ENCODE peak calls at places on chromosomes 13 and 19, in nine cellular contexts. One of them, this sample, is unnamed.

GRCh38 chr19:611506-611869 is 21.8 kb downstream of the HCN2 start:
- DNase-seq in IMR-90: peak; percentile 96
- DNase-seq in upper lobe of left lung: no peak
- DNase-seq in testis: no peak
- DNase-seq in GM12878: no peak
- DNase-seq in breast epithelium: no peak
- DNase-seq in A549: no peak
- DNase-seq in Peyer's patch: no peak
- DNase-seq in tibial nerve: no peak
- DNase-seq in this sample: no peak

GRCh38 chr19:47613165-47614146 is 4.5 kb downstream of the BICRA start:
- DNase-seq in tibial nerve: no peak
- DNase-seq in GM12878: no peak
- DNase-seq in Peyer's patch: no peak
- DNase-seq in A549: no peak
- DNase-seq in testis: no peak
- DNase-seq in IMR-90: peak; percentile 70
- DNase-seq in upper lobe of left lung: no peak
- DNase-seq in breast epithelium: no peak
- DNase-seq in this sample: no peak

GRCh38 chr13:95552539-95553270 is at the start of gene CLDN10:
- DNase-seq in A549: peak; percentile 24
- DNase-seq in GM12878: no peak
- DNase-seq in tibial nerve: no peak
- DNase-seq in IMR-90: no peak
- DNase-seq in upper lobe of left lung: peak; percentile 75
- DNase-seq in breast epithelium: no peak
- DNase-seq in Peyer's patch: no peak
- DNase-seq in testis: peak; percentile 26
- DNase-seq in this sample: no peak

GRCh38 chr19:17216058-17216670 is 1.0 kb downstream of the USE1 start:
- DNase-seq in testis: no peak
- DNase-seq in IMR-90: no peak
- DNase-seq in breast epithelium: no peak
- DNase-seq in A549: no peak
- DNase-seq in tibial nerve: no peak
- DNase-seq in GM12878: no peak
- DNase-seq in upper lobe of left lung: no peak
- DNase-seq in Peyer's patch: no peak
- DNase-seq in this sample: no peak

GRCh38 chr19:55486971-55487883 is 1.0 kb upstream of the SSC5D start:
- DNase-seq in IMR-90: peak; percentile 97
- DNase-seq in GM12878: no peak
- DNase-seq in tibial nerve: peak; percentile 57
- DNase-seq in breast epithelium: no peak
- DNase-seq in testis: peak; percentile 65
- DNase-seq in A549: peak; percentile 77
- DNase-seq in upper lobe of left lung: peak; percentile 46
- DNase-seq in Peyer's patch: no peak
- DNase-seq in this sample: no peak

GRCh38 chr13:38965281-38965680 is 25.4 kb downstream of the STOML3 start:
- DNase-seq in GM12878: no peak
- DNase-seq in breast epithelium: no peak
- DNase-seq in A549: no peak
- DNase-seq in upper lobe of left lung: no peak
- DNase-seq in tibial nerve: no peak
- DNase-seq in testis: no peak
- DNase-seq in Peyer's patch: no peak
- DNase-seq in IMR-90: no peak
- DNase-seq in this sample: no peak

GRCh38 chr13:105665284-105665683 is 870.2 kb downstream of the EFNB2 start:
- DNase-seq in GM12878: no peak
- DNase-seq in IMR-90: peak; percentile 54
- DNase-seq in Peyer's patch: no peak
- DNase-seq in breast epithelium: no peak
- DNase-seq in A549: no peak
- DNase-seq in tibial nerve: no peak
- DNase-seq in upper lobe of left lung: no peak
- DNase-seq in testis: no peak
- DNase-seq in this sample: no peak

GRCh38 chr13:87810391-87810801 is 139.2 kb downstream of the SLITRK5 start:
- DNase-seq in A549: peak; percentile 82
- DNase-seq in tibial nerve: no peak
- DNase-seq in GM12878: no peak
- DNase-seq in Peyer's patch: no peak
- DNase-seq in IMR-90: no peak
- DNase-seq in upper lobe of left lung: peak; percentile 31
- DNase-seq in testis: peak; percentile 18
- DNase-seq in breast epithelium: no peak
- DNase-seq in this sample: no peak

GRCh38 chr19:46732966-46733692 is 12.7 kb upstream of the FKRP start:
- DNase-seq in IMR-90: peak; percentile 44
- DNase-seq in Peyer's patch: no peak
- DNase-seq in A549: no peak
- DNase-seq in upper lobe of left lung: no peak
- DNase-seq in GM12878: no peak
- DNase-seq in tibial nerve: no peak
- DNase-seq in testis: peak; percentile 57
- DNase-seq in breast epithelium: no peak
- DNase-seq in this sample: no peak

GRCh38 chr19:21463449-21464105 is 41.8 kb upstream of the ZNF429 start:
- DNase-seq in testis: peak; percentile 95
- DNase-seq in A549: no peak
- DNase-seq in tibial nerve: no peak
- DNase-seq in IMR-90: no peak
- DNase-seq in Peyer's patch: no peak
- DNase-seq in breast epithelium: no peak
- DNase-seq in upper lobe of left lung: no peak
- DNase-seq in GM12878: no peak
- DNase-seq in this sample: no peak

GRCh38 chr13:46622013-46622917 is 69.3 kb downstream of the LRCH1 start:
- DNase-seq in Peyer's patch: no peak
- DNase-seq in A549: no peak
- DNase-seq in tibial nerve: no peak
- DNase-seq in testis: no peak
- DNase-seq in GM12878: no peak
- DNase-seq in breast epithelium: no peak
- DNase-seq in IMR-90: no peak
- DNase-seq in upper lobe of left lung: no peak
- DNase-seq in this sample: no peak

GRCh38 chr13:24392972-24393371 is 83.6 kb downstream of the C1QTNF9 start:
- DNase-seq in tibial nerve: no peak
- DNase-seq in GM12878: no peak
- DNase-seq in IMR-90: no peak
- DNase-seq in upper lobe of left lung: peak; percentile 37
- DNase-seq in A549: no peak
- DNase-seq in Peyer's patch: no peak
- DNase-seq in breast epithelium: no peak
- DNase-seq in testis: no peak
- DNase-seq in this sample: no peak

GRCh38 chr13:110371550-110372465 is 64.7 kb downstream of the COL4A2 start:
- DNase-seq in testis: peak; percentile 33
- DNase-seq in A549: peak; percentile 41
- DNase-seq in Peyer's patch: no peak
- DNase-seq in tibial nerve: no peak
- DNase-seq in upper lobe of left lung: peak; percentile 58
- DNase-seq in IMR-90: peak; percentile 50
- DNase-seq in GM12878: peak; percentile 40
- DNase-seq in breast epithelium: no peak
- DNase-seq in this sample: no peak

GRCh38 chr19:39430675-39431593 is 4.8 kb downstream of the RPS16 start:
- DNase-seq in testis: no peak
- DNase-seq in GM12878: no peak
- DNase-seq in breast epithelium: no peak
- DNase-seq in IMR-90: peak; percentile 100
- DNase-seq in upper lobe of left lung: no peak
- DNase-seq in A549: peak; percentile 100
- DNase-seq in tibial nerve: no peak
- DNase-seq in Peyer's patch: peak; percentile 75
- DNase-seq in this sample: no peak
- TF ChIP-seq POLR2A in testis: no peak
- TF ChIP-seq POLR2A in GM12878: peak; percentile 71
- TF ChIP-seq POLR2A in breast epithelium: no peak
- TF ChIP-seq POLR2A in IMR-90: peak; percentile 50
- TF ChIP-seq POLR2A in upper lobe of left lung: no peak
- TF ChIP-seq POLR2A in A549: peak; percentile 33
- TF ChIP-seq POLR2A in tibial nerve: no peak
- TF ChIP-seq POLR2A in Peyer's patch: no peak
- TF ChIP-seq POLR2A in this sample: no peak

DNA sequence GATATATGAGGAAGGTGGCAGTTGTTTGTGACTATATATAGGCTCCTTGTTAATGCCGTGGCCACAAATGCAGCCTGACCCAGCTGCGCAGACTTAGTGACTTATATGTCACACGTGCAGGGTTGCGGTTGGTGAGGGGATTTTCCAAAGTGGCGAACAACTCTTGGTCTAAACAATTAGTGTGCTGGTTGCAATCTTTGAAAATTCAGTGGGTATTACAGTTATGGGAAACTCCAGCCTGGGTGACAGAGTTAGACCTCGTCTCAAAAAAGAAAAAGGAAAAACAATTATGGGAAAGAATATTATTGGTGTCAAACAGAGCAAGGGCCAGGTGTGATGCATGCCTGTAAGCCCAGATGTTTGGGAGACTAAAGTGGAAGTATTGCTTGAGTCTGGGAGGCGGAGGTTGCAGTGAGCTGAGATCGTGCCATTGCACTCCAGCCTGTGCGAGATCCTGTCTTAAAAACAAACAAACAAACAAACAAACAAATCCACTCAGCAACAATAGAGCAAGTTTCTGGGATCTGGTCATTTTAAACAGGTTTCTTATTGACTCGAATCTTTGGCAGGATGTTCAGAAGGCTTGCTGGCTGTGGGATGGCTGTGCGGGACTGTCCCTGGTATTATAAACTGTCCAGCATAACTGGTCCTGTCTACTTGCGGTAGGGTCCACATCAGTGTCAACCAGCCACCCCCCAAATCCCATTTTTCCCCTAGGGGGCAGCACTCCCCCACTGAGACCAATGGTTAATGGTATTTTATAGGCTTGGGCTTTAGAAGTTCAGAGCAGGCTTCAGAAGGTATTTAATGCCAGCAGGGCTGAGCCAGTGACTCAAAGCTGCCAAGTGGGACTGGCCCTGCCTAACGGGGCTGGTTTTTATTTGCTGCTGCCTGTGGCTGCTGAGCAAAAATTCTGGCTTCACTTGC is 15.4 kb downstream of the RELB start:
- DNase-seq in testis: peak; percentile 55
- DNase-seq in A549: peak; percentile 78
- DNase-seq in breast epithelium: peak; percentile 69
- DNase-seq in IMR-90: peak; percentile 63
- DNase-seq in GM12878: peak; percentile 94
- DNase-seq in Peyer's patch: peak; percentile 84
- DNase-seq in upper lobe of left lung: no peak
- DNase-seq in tibial nerve: peak; percentile 21
- DNase-seq in this sample: no peak
- TF ChIP-seq CTCF in testis: peak; percentile 65
- TF ChIP-seq CTCF in A549: peak; percentile 84
- TF ChIP-seq CTCF in breast epithelium: peak; percentile 40
- TF ChIP-seq CTCF in IMR-90: peak; percentile 63
- TF ChIP-seq CTCF in GM12878: peak; percentile 74
- TF ChIP-seq CTCF in Peyer's patch: peak; percentile 56
- TF ChIP-seq CTCF in upper lobe of left lung: peak; percentile 41
- TF ChIP-seq CTCF in tibial nerve: peak; percentile 54
- TF ChIP-seq CTCF in this sample: peak; percentile 67

GRCh38 chr13:97318532-97318931 is 96.4 kb downstream of the MBNL2 start:
- DNase-seq in tibial nerve: no peak
- DNase-seq in testis: no peak
- DNase-seq in IMR-90: peak; percentile 34
- DNase-seq in breast epithelium: no peak
- DNase-seq in Peyer's patch: no peak
- DNase-seq in GM12878: no peak
- DNase-seq in A549: no peak
- DNase-seq in upper lobe of left lung: no peak
- DNase-seq in this sample: no peak
- H3K4me1 ChIP-seq in tibial nerve: no peaks in the 10 kb centered on the region
- H3K4me1 ChIP-seq in testis: peaks cover 7% of the 10 kb centered on the region
- H3K4me1 ChIP-seq in IMR-90: peaks cover 33% of the 10 kb centered on the region
- H3K4me1 ChIP-seq in breast epithelium: no peaks in the 10 kb centered on the region
- H3K4me1 ChIP-seq in Peyer's patch: no peaks in the 10 kb centered on the region
- H3K4me1 ChIP-seq in GM12878: no peaks in the 10 kb centered on the region
- H3K4me1 ChIP-seq in A549: peaks cover 21% of the 10 kb centered on the region
- H3K4me1 ChIP-seq in upper lobe of left lung: peaks cover 8% of the 10 kb centered on the region
- H3K4me1 ChIP-seq in this sample: peaks cover 24% of the 10 kb centered on the region

GRCh38 chr19:16127080-16127479 is 15.4 kb downstream of the RAB8A start:
- DNase-seq in upper lobe of left lung: no peak
- DNase-seq in tibial nerve: no peak
- DNase-seq in GM12878: no peak
- DNase-seq in breast epithelium: no peak
- DNase-seq in testis: no peak
- DNase-seq in A549: no peak
- DNase-seq in Peyer's patch: no peak
- DNase-seq in IMR-90: no peak
- DNase-seq in this sample: no peak
- TF ChIP-seq POLR2A in upper lobe of left lung: no peak
- TF ChIP-seq POLR2A in tibial nerve: no peak
- TF ChIP-seq POLR2A in GM12878: no peak
- TF ChIP-seq POLR2A in breast epithelium: no peak
- TF ChIP-seq POLR2A in testis: no peak
- TF ChIP-seq POLR2A in A549: no peak
- TF ChIP-seq POLR2A in Peyer's patch: no peak
- TF ChIP-seq POLR2A in IMR-90: no peak
- TF ChIP-seq POLR2A in this sample: no peak

DNA sequence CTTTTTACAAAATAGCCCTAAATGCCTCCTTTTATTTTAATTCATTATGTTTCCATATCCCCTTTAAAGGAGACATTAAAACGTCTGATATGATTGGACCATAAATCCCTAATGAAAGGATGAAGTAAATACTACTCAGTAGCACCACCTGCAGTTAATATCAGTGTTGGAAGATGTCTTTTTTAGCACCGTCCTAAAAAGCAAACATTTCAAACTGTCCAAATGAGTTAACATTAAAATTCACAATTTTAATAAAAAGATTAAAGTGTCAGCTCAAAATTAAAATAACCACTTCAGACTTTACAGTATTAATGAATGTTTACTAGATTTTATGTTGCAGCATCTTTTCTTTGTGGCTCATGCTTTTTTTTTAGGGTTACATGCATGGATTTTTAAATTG is 12.3 kb downstream of the ZNF507 start:
- DNase-seq in testis: no peak
- DNase-seq in tibial nerve: no peak
- DNase-seq in breast epithelium: no peak
- DNase-seq in GM12878: no peak
- DNase-seq in IMR-90: no peak
- DNase-seq in Peyer's patch: no peak
- DNase-seq in A549: peak; percentile 46
- DNase-seq in upper lobe of left lung: no peak
- DNase-seq in this sample: no peak
- TF ChIP-seq CTCF in testis: peak; percentile 11
- TF ChIP-seq CTCF in tibial nerve: no peak
- TF ChIP-seq CTCF in breast epithelium: no peak
- TF ChIP-seq CTCF in GM12878: no peak
- TF ChIP-seq CTCF in IMR-90: peak; percentile 25
- TF ChIP-seq CTCF in Peyer's patch: peak; percentile 24
- TF ChIP-seq CTCF in A549: peak; percentile 70
- TF ChIP-seq CTCF in upper lobe of left lung: no peak
- TF ChIP-seq CTCF in this sample: no peak

This sample was measured in esophagus squamous epithelium.